ENCODE peak calls at places on chromosomes 6 and 20, in seven cellular contexts. Q, H, N, X, V, J and D are unnamed samples.

GRCh38 chr6:111204305-111204704 is 117.0 kb downstream of the SLC16A10 start:
- DNase-seq in X (no peak), H (no peak), N (no peak), Q (no peak), V (no peak), J (peak), D (no peak)

GRCh38 chr6:167475947-167476346 is 151.1 kb downstream of the TTLL2 start:
- DNase-seq in X (no peak), V (no peak), Q (no peak), J (no peak), H (no peak), N (no peak), D (no peak)

GRCh38 chr6:40538556-40538955 is 48.6 kb downstream of the LRFN2 start:
- DNase-seq in V (no peak), J (no peak), Q (no peak), X (no peak), H (no peak), N (no peak), D (no peak)

GRCh38 chr6:28923318-28924102 is at the start of gene TRIM27:
- DNase-seq in H (peak), V (no peak), J (peak), X (peak), N (peak), Q (peak), D (peak)

GRCh38 chr6:49430187-49430586 is 32.9 kb downstream of the MMUT start:
- DNase-seq in V (no peak), J (no peak), N (no peak), Q (no peak), X (peak), H (no peak), D (no peak)

GRCh38 chr20:44780226-44780625 is 30.1 kb downstream of the RIMS4 start:
- DNase-seq in X (peak), J (peak), V (no peak), Q (no peak), H (peak), N (no peak), D (peak)

GRCh38 chr6:54445207-54445606 is 137.0 kb downstream of the TINAG start:
- DNase-seq in V (no peak), J (no peak), X (no peak), N (no peak), H (no peak), Q (no peak), D (no peak)

GRCh38 chr20:12941025-12941424 is 67.7 kb upstream of the SPTLC3 start:
- DNase-seq in Q (no peak), H (no peak), N (no peak), V (peak), J (no peak), X (no peak), D (no peak)

GRCh38 chr6:168943231-168943905 is 310.3 kb downstream of the THBS2 start:
- DNase-seq in X (no peak), V (no peak), H (no peak), N (no peak), Q (no peak), J (no peak), D (no peak)

GRCh38 chr6:19771753-19772336 is 65.3 kb upstream of the ID4 start:
- DNase-seq in N (no peak), X (no peak), J (no peak), Q (no peak), H (no peak), V (no peak), D (no peak)

GRCh38 chr6:9484091-9484490 is 930.8 kb downstream of the TFAP2A start:
- DNase-seq in X (no peak), Q (no peak), J (no peak), N (no peak), H (no peak), V (no peak), D (no peak)
- H3K4me3 ChIP-seq in X (no peak), Q (no peak), J (no peak), N (no peak), H (no peak), V (no peak), D (no peak)

GRCh38 chr20:32509639-32510066 is 75.5 kb downstream of the NOL4L start:
- DNase-seq in Q (no peak), H (peak), X (peak), J (no peak), N (no peak), V (no peak), D (no peak)
- H3K4me3 ChIP-seq in Q (no peak), H (no peak), X (no peak), J (no peak), N (no peak), V (no peak), D (no peak)

GRCh38 chr6:30348957-30349356 is 4.0 kb downstream of the RPP21 start:
- DNase-seq in H (no peak), Q (no peak), J (no peak), N (no peak), V (no peak), X (no peak), D (no peak)

GRCh38 chr6:30344191-30344867 is 627 bp upstream of the RPP21 start:
- DNase-seq in X (no peak), V (no peak), H (no peak), N (no peak), Q (no peak), J (no peak), D (no peak)

GRCh38 chr6:30349411-30350177 is 4.6 kb downstream of the RPP21 start:
- DNase-seq in J (no peak), H (no peak), V (no peak), X (no peak), Q (no peak), N (no peak), D (no peak)

GRCh38 chr6:30344868-30345671 is at the start of gene RPP21:
- DNase-seq in X (peak), H (peak), N (peak), J (peak), Q (peak), V (no peak), D (peak)

GRCh38 chr6:30345852-30346251 is 896 bp downstream of the RPP21 start:
- DNase-seq in V (no peak), Q (no peak), N (no peak), X (no peak), J (no peak), H (no peak), D (no peak)
- H3K4me3 ChIP-seq in V (peak), Q (peak), N (no peak), X (peak), J (peak), H (peak), D (peak)

DNA sequence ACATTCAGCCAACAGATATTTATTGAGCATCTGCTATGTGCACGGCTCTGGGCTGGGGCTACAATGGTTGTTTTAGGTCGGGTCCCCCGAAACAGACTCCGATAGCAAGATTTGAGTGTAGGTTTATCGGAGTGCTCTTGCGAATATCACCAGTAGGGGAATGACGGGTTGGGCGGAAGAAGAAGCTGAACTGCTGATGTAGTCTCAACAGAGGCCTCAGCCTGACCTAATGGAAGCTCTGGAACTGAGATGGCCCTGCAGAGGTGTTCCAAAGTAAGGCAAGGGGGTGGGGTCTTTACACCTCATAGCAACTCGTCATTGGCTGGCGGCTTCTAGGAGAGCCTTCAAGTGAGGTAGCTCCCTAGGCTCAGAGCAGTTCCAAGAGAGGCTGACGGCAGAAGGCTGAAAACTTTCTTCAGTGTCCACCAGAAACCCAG is 1.1 kb downstream of the L3MBTL1 start:
- DNase-seq in X (peak), J (no peak), V (no peak), Q (no peak), H (no peak), N (no peak), D (peak)
- H3K4me3 ChIP-seq in X (no peak), J (no peak), V (peak), Q (no peak), H (no peak), N (no peak), D (no peak)

DNA sequence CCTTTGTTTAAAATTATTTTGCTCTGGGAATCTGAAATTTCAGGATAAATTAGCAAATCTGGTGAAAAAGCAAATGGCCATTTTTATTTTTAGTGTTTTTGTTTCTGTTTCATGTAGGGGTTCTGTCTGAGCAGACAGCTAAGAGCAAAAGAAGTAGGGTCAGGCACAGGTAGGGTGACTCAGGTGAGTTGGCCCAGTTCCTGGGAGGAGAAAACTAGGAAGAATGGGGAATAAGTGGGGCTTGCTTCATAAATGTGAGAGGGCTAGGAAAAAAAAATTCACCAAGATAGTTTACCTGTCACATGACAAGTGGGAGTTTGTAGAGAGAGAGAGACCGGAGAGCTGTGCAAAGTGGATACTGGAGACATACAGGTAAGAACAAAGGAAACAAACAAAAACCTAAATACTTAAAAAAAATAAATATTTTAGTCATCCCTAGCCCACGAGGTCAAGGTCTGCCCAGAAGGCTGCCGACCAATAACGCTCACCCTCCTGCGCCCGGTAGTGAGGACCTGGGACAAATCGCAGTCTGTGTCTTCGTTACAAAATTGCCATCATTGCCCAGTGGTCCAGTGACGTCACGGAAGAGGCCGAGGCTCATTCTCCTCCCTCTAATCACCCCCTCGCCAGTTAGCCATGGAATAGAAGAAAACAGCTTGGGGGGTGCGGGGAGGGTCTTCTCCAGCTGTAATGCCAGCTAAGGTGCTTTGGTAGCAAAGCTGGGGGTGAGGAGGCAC is 2.3 kb downstream of the THBD start:
- DNase-seq in N (no peak), J (no peak), X (no peak), Q (no peak), H (no peak), V (no peak), D (no peak)
- H3K4me3 ChIP-seq in N (peak), J (no peak), X (peak), Q (peak), H (peak), V (peak), D (no peak)